ENCODE peak calls at places on chromosomes 6 and 20, in six cellular contexts. J is type B pancreatic cell, V is AG10803, B is upper lobe of right lung, F is cardiac muscle cell, N is endothelial cell. Z is an unnamed sample.

GRCh38 chr6:13290335-13290734 is 38.0 kb downstream of the TBC1D7 start:
- DNase-seq in F (peak; percentile 27), V (no peak), N (no peak), B (no peak), J (no peak), Z (no peak)

GRCh38 chr6:2919401-2919800 is 16.3 kb upstream of the SERPINB9 start:
- DNase-seq in J (no peak), B (no peak), V (no peak), N (no peak), F (no peak), Z (no peak)

GRCh38 chr20:50292324-50293243 is 102.0 kb downstream of the CEBPB start:
- DNase-seq in V (peak; percentile 97), F (peak; percentile 97), B (peak; percentile 94), N (no peak), J (no peak), Z (peak; percentile 89)

GRCh38 chr20:47272893-47273590 is 83.5 kb downstream of the ZMYND8 start:
- DNase-seq in B (no peak), V (peak; percentile 62), J (no peak), F (peak; percentile 81), N (peak; percentile 66), Z (no peak)

GRCh38 chr6:126063512-126064146 is 77.3 kb downstream of the TRMT11 start:
- DNase-seq in B (no peak), V (peak; percentile 60), F (no peak), N (no peak), J (no peak), Z (no peak)

GRCh38 chr20:3168079-3168828 is 5.1 kb downstream of the LZTS3 start:
- DNase-seq in J (no peak), N (no peak), B (peak; percentile 85), V (no peak), F (no peak), Z (no peak)

GRCh38 chr6:138944412-138944811 is 43.6 kb downstream of the REPS1 start:
- DNase-seq in J (no peak), B (no peak), N (no peak), F (peak; percentile 67), V (peak; percentile 43), Z (no peak)

GRCh38 chr20:23668477-23668951 is 20.3 kb downstream of the CST4 start:
- DNase-seq in B (no peak), V (peak; percentile 39), F (peak; percentile 70), N (peak; percentile 69), J (no peak), Z (no peak)

GRCh38 chr6:144036064-144036873 is 28.2 kb upstream of the PLAGL1 start:
- DNase-seq in B (peak; percentile 72), J (no peak), N (no peak), F (peak; percentile 31), V (peak; percentile 61), Z (no peak)

GRCh38 chr6:146896062-146896813 is 297.5 kb downstream of the ADGB start:
- DNase-seq in F (no peak), J (no peak), V (no peak), N (no peak), B (no peak), Z (no peak)

GRCh38 chr6:34517966-34518365 is 38.2 kb downstream of the SPDEF start:
- DNase-seq in B (peak; percentile 50), V (no peak), N (no peak), J (no peak), F (no peak), Z (peak; percentile 68)

GRCh38 chr20:53413188-53413631 is 180.4 kb downstream of the ZNF217 start:
- DNase-seq in N (peak; percentile 52), F (no peak), B (peak; percentile 70), V (no peak), J (no peak), Z (no peak)

GRCh38 chr6:159608961-159609673 is 83.9 kb downstream of the SOD2 start:
- DNase-seq in J (no peak), N (peak; percentile 52), B (no peak), V (peak; percentile 43), F (peak; percentile 65), Z (no peak)

GRCh38 chr20:57040924-57041323 is 225.5 kb downstream of the BMP7 start:
- DNase-seq in J (no peak), V (peak; percentile 75), N (no peak), B (no peak), F (no peak), Z (no peak)

GRCh38 chr6:24673625-24674024 is 6.7 kb downstream of the ACOT13 start:
- DNase-seq in F (no peak), N (no peak), J (no peak), B (no peak), V (no peak), Z (no peak)

GRCh38 chr6:10355115-10355702 is 59.7 kb downstream of the TFAP2A start:
- DNase-seq in B (no peak), N (no peak), V (no peak), F (no peak), J (no peak), Z (no peak)

GRCh38 chr20:64104667-64105451 is 2.5 kb downstream of the NPBWR2 start:
- DNase-seq in B (peak; percentile 52), N (no peak), F (no peak), J (no peak), V (no peak), Z (peak; percentile 84)

GRCh38 chr6:139134817-139135577 is at the start of gene HECA:
- DNase-seq in F (peak; percentile 98), B (peak; percentile 99), V (peak; percentile 93), J (peak; percentile 99), N (peak; percentile 99), Z (peak; percentile 97)

GRCh38 chr20:48166082-48166835 is 381.0 kb upstream of the SULF2 start:
- DNase-seq in N (no peak), J (no peak), F (no peak), B (no peak), V (no peak), Z (no peak)

GRCh38 chr6:26029857-26030653 is 57.2 kb upstream of the HFE start:
- DNase-seq in V (no peak), N (no peak), J (no peak), F (no peak), B (no peak), Z (no peak)

GRCh38 chr6:23445157-23445710 is 680.8 kb upstream of the NRSN1 start:
- DNase-seq in F (peak; percentile 63), B (no peak), J (no peak), V (peak; percentile 37), N (no peak), Z (no peak)

GRCh38 chr6:72974276-72974675 is 251.0 kb downstream of the KHDC1L start:
- DNase-seq in J (no peak), F (no peak), N (no peak), V (no peak), B (no peak), Z (no peak)

GRCh38 chr6:160804639-160805038 is 102.6 kb downstream of the PLG start:
- DNase-seq in J (no peak), F (no peak), B (no peak), V (no peak), N (no peak), Z (no peak)

GRCh38 chr6:35972471-35972985 is 51.6 kb upstream of the SRPK1 start:
- DNase-seq in B (no peak), N (peak; percentile 34), F (no peak), J (no peak), V (no peak), Z (no peak)
- TF ChIP-seq CTCF in B (no peak), N (no peak), F (no peak), J (peak; percentile 46), V (no peak), Z (peak; percentile 19)

GRCh38 chr6:83511901-83512681 is at the start of gene PRSS35:
- DNase-seq in V (peak; percentile 40), F (peak; percentile 68), N (peak; percentile 78), J (peak; percentile 78), B (peak; percentile 80), Z (peak; percentile 92)
- TF ChIP-seq CTCF in V (peak; percentile 82), F (peak; percentile 91), N (peak; percentile 64), J (peak; percentile 80), B (peak; percentile 72), Z (peak; percentile 97)

GRCh38 chr6:45923831-45924391 is 91.7 kb downstream of the CLIC5 start:
- DNase-seq in V (peak; percentile 66), N (no peak), B (no peak), J (no peak), F (peak; percentile 35), Z (no peak)

GRCh38 chr6:45920819-45921511 is 94.7 kb downstream of the CLIC5 start:
- DNase-seq in J (no peak), B (no peak), V (no peak), N (no peak), F (no peak), Z (no peak)

GRCh38 chr6:45921703-45922270 is 93.9 kb downstream of the CLIC5 start:
- DNase-seq in J (no peak), F (peak; percentile 10), V (no peak), N (no peak), B (no peak), Z (no peak)

GRCh38 chr6:45924763-45925342 is 90.8 kb downstream of the CLIC5 start:
- DNase-seq in N (no peak), F (peak; percentile 43), V (no peak), J (no peak), B (no peak), Z (no peak)

DNA sequence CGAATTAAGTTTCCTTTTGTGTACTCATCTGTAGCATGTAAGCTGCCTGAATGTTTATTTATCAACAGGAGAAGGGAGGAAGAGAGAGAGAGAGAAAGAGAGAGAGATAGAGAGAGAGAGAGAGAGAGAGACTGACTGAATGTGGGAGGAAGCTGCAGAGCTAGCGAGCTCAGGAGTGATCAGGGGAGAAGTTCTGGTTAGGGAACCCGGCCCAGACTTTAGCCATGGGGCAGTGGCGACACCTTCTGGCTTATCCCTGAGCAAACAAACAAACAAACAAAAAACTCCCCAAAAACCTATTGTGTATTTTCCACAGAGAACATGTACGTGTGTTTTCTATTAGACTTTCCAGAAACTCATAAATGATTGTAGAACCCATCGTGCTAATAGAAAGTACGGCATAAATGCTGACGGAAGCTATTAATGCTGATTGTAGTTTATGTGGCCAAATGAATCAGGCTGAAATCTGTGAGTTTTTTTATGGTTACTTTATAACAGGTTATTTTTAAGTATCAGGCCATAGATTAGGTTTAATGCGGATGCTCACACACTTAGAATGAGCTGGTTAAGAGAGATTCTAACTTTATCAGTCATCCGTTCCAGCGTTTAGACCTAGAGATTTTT is 92.8 kb downstream of the CLIC5 start:
- DNase-seq in N (peak; percentile 75), V (peak; percentile 88), F (peak; percentile 89), B (peak; percentile 71), J (no peak), Z (no peak)
- TF ChIP-seq CTCF in N (peak; percentile 56), V (peak; percentile 97), F (peak; percentile 85), B (peak; percentile 60), J (peak; percentile 82), Z (peak; percentile 89)

GRCh38 chr6:43750622-43751021 is 19.4 kb upstream of the VEGFA start:
- DNase-seq in N (no peak), V (no peak), J (no peak), F (no peak), B (no peak), Z (no peak)
- TF ChIP-seq CTCF in N (no peak), V (no peak), J (no peak), F (no peak), B (no peak), Z (no peak)